ENCODE peak calls at places on chromosomes 11 and 22, in eight cellular contexts. One of them, this sample, is unnamed.

GRCh38 chr22:41996826-41997225 is 1.8 kb upstream of the WBP2NL start:
- DNase-seq in anterior cingulate cortex: no peak
- DNase-seq in activated CD8-positive, alpha-beta memory T cell treated with anti-CD3 and anti-CD28 coated beads, Interleukin-2, amount 10 ng/mL, durations not matched to agents 7 days and 5 days: no peak
- DNase-seq in HCEC 1CT: no peak
- DNase-seq in T-helper 9 cell: no peak
- DNase-seq in lung microvascular endothelial cell: no peak
- DNase-seq in stimulated activated CD4-positive, alpha-beta T cell treated with anti-CD3 and anti-CD28 coated beads, Interleukin-2, amount 100 ng/mL, for 24 hours: no peak
- DNase-seq in tibial artery: peak; percentile 48
- DNase-seq in this sample: no peak

GRCh38 chr22:50206599-50206998 is 5.8 kb downstream of the SELENOO start:
- DNase-seq in stimulated activated CD4-positive, alpha-beta T cell treated with anti-CD3 and anti-CD28 coated beads, Interleukin-2, amount 100 ng/mL, for 24 hours: no peak
- DNase-seq in lung microvascular endothelial cell: peak; percentile 29
- DNase-seq in anterior cingulate cortex: no peak
- DNase-seq in activated CD8-positive, alpha-beta memory T cell treated with anti-CD3 and anti-CD28 coated beads, Interleukin-2, amount 10 ng/mL, durations not matched to agents 7 days and 5 days: no peak
- DNase-seq in T-helper 9 cell: no peak
- DNase-seq in tibial artery: no peak
- DNase-seq in HCEC 1CT: no peak
- DNase-seq in this sample: no peak

GRCh38 chr11:12052676-12053605 is 44.5 kb upstream of the DKK3 start:
- DNase-seq in tibial artery: no peak
- DNase-seq in stimulated activated CD4-positive, alpha-beta T cell treated with anti-CD3 and anti-CD28 coated beads, Interleukin-2, amount 100 ng/mL, for 24 hours: no peak
- DNase-seq in activated CD8-positive, alpha-beta memory T cell treated with anti-CD3 and anti-CD28 coated beads, Interleukin-2, amount 10 ng/mL, durations not matched to agents 7 days and 5 days: peak; percentile 62
- DNase-seq in anterior cingulate cortex: no peak
- DNase-seq in T-helper 9 cell: no peak
- DNase-seq in HCEC 1CT: no peak
- DNase-seq in lung microvascular endothelial cell: no peak
- DNase-seq in this sample: no peak

GRCh38 chr11:35058318-35058717 is 80.7 kb upstream of the CD44 start:
- DNase-seq in T-helper 9 cell: no peak
- DNase-seq in anterior cingulate cortex: no peak
- DNase-seq in activated CD8-positive, alpha-beta memory T cell treated with anti-CD3 and anti-CD28 coated beads, Interleukin-2, amount 10 ng/mL, durations not matched to agents 7 days and 5 days: no peak
- DNase-seq in lung microvascular endothelial cell: no peak
- DNase-seq in stimulated activated CD4-positive, alpha-beta T cell treated with anti-CD3 and anti-CD28 coated beads, Interleukin-2, amount 100 ng/mL, for 24 hours: no peak
- DNase-seq in HCEC 1CT: no peak
- DNase-seq in tibial artery: no peak
- DNase-seq in this sample: no peak

GRCh38 chr11:68354181-68354872 is 41.9 kb downstream of the LRP5 start:
- DNase-seq in HCEC 1CT: peak; percentile 89
- DNase-seq in tibial artery: peak; percentile 97
- DNase-seq in lung microvascular endothelial cell: peak; percentile 79
- DNase-seq in activated CD8-positive, alpha-beta memory T cell treated with anti-CD3 and anti-CD28 coated beads, Interleukin-2, amount 10 ng/mL, durations not matched to agents 7 days and 5 days: no peak
- DNase-seq in T-helper 9 cell: no peak
- DNase-seq in anterior cingulate cortex: no peak
- DNase-seq in stimulated activated CD4-positive, alpha-beta T cell treated with anti-CD3 and anti-CD28 coated beads, Interleukin-2, amount 100 ng/mL, for 24 hours: no peak
- DNase-seq in this sample: peak; percentile 67

GRCh38 chr11:62400760-62401159 is 18.1 kb upstream of the SCGB1A1 start:
- DNase-seq in activated CD8-positive, alpha-beta memory T cell treated with anti-CD3 and anti-CD28 coated beads, Interleukin-2, amount 10 ng/mL, durations not matched to agents 7 days and 5 days: no peak
- DNase-seq in HCEC 1CT: peak; percentile 19
- DNase-seq in tibial artery: peak; percentile 93
- DNase-seq in lung microvascular endothelial cell: no peak
- DNase-seq in T-helper 9 cell: no peak
- DNase-seq in stimulated activated CD4-positive, alpha-beta T cell treated with anti-CD3 and anti-CD28 coated beads, Interleukin-2, amount 100 ng/mL, for 24 hours: no peak
- DNase-seq in anterior cingulate cortex: peak; percentile 50
- DNase-seq in this sample: no peak

GRCh38 chr11:19508166-19508565 is 204.5 kb upstream of the NAV2 start:
- DNase-seq in HCEC 1CT: peak; percentile 84
- DNase-seq in anterior cingulate cortex: no peak
- DNase-seq in T-helper 9 cell: no peak
- DNase-seq in lung microvascular endothelial cell: peak; percentile 31
- DNase-seq in tibial artery: no peak
- DNase-seq in activated CD8-positive, alpha-beta memory T cell treated with anti-CD3 and anti-CD28 coated beads, Interleukin-2, amount 10 ng/mL, durations not matched to agents 7 days and 5 days: no peak
- DNase-seq in stimulated activated CD4-positive, alpha-beta T cell treated with anti-CD3 and anti-CD28 coated beads, Interleukin-2, amount 100 ng/mL, for 24 hours: no peak
- DNase-seq in this sample: no peak

GRCh38 chr11:118670063-118670462 is 9.4 kb downstream of the TREH start:
- DNase-seq in anterior cingulate cortex: no peak
- DNase-seq in HCEC 1CT: no peak
- DNase-seq in tibial artery: peak; percentile 3
- DNase-seq in T-helper 9 cell: no peak
- DNase-seq in stimulated activated CD4-positive, alpha-beta T cell treated with anti-CD3 and anti-CD28 coated beads, Interleukin-2, amount 100 ng/mL, for 24 hours: no peak
- DNase-seq in lung microvascular endothelial cell: no peak
- DNase-seq in activated CD8-positive, alpha-beta memory T cell treated with anti-CD3 and anti-CD28 coated beads, Interleukin-2, amount 10 ng/mL, durations not matched to agents 7 days and 5 days: no peak
- DNase-seq in this sample: no peak

GRCh38 chr11:10941429-10941828 is 83.6 kb upstream of the ZBED5 start:
- DNase-seq in tibial artery: no peak
- DNase-seq in anterior cingulate cortex: no peak
- DNase-seq in lung microvascular endothelial cell: no peak
- DNase-seq in stimulated activated CD4-positive, alpha-beta T cell treated with anti-CD3 and anti-CD28 coated beads, Interleukin-2, amount 100 ng/mL, for 24 hours: no peak
- DNase-seq in T-helper 9 cell: no peak
- DNase-seq in activated CD8-positive, alpha-beta memory T cell treated with anti-CD3 and anti-CD28 coated beads, Interleukin-2, amount 10 ng/mL, durations not matched to agents 7 days and 5 days: no peak
- DNase-seq in HCEC 1CT: no peak
- DNase-seq in this sample: no peak

GRCh38 chr11:126140932-126141291 is 70.5 kb downstream of the RPUSD4 start:
- DNase-seq in T-helper 9 cell: no peak
- DNase-seq in lung microvascular endothelial cell: peak; percentile 52
- DNase-seq in HCEC 1CT: peak; percentile 41
- DNase-seq in stimulated activated CD4-positive, alpha-beta T cell treated with anti-CD3 and anti-CD28 coated beads, Interleukin-2, amount 100 ng/mL, for 24 hours: no peak
- DNase-seq in tibial artery: no peak
- DNase-seq in anterior cingulate cortex: no peak
- DNase-seq in activated CD8-positive, alpha-beta memory T cell treated with anti-CD3 and anti-CD28 coated beads, Interleukin-2, amount 10 ng/mL, durations not matched to agents 7 days and 5 days: no peak
- DNase-seq in this sample: no peak

GRCh38 chr11:111777094-111778046 is 11.2 kb upstream of the PPP2R1B start:
- DNase-seq in anterior cingulate cortex: no peak
- DNase-seq in lung microvascular endothelial cell: peak; percentile 83
- DNase-seq in activated CD8-positive, alpha-beta memory T cell treated with anti-CD3 and anti-CD28 coated beads, Interleukin-2, amount 10 ng/mL, durations not matched to agents 7 days and 5 days: peak; percentile 45
- DNase-seq in HCEC 1CT: peak; percentile 70
- DNase-seq in T-helper 9 cell: no peak
- DNase-seq in tibial artery: no peak
- DNase-seq in stimulated activated CD4-positive, alpha-beta T cell treated with anti-CD3 and anti-CD28 coated beads, Interleukin-2, amount 100 ng/mL, for 24 hours: no peak
- DNase-seq in this sample: peak; percentile 33

GRCh38 chr22:39266398-39267030 is 21.7 kb upstream of the PDGFB start:
- DNase-seq in anterior cingulate cortex: no peak
- DNase-seq in HCEC 1CT: peak; percentile 91
- DNase-seq in lung microvascular endothelial cell: no peak
- DNase-seq in activated CD8-positive, alpha-beta memory T cell treated with anti-CD3 and anti-CD28 coated beads, Interleukin-2, amount 10 ng/mL, durations not matched to agents 7 days and 5 days: peak; percentile 49
- DNase-seq in T-helper 9 cell: no peak
- DNase-seq in stimulated activated CD4-positive, alpha-beta T cell treated with anti-CD3 and anti-CD28 coated beads, Interleukin-2, amount 100 ng/mL, for 24 hours: no peak
- DNase-seq in tibial artery: no peak
- DNase-seq in this sample: no peak

GRCh38 chr11:112096194-112096593 is 9.5 kb downstream of the SDHD start:
- DNase-seq in T-helper 9 cell: no peak
- DNase-seq in HCEC 1CT: no peak
- DNase-seq in lung microvascular endothelial cell: no peak
- DNase-seq in anterior cingulate cortex: no peak
- DNase-seq in activated CD8-positive, alpha-beta memory T cell treated with anti-CD3 and anti-CD28 coated beads, Interleukin-2, amount 10 ng/mL, durations not matched to agents 7 days and 5 days: no peak
- DNase-seq in tibial artery: no peak
- DNase-seq in stimulated activated CD4-positive, alpha-beta T cell treated with anti-CD3 and anti-CD28 coated beads, Interleukin-2, amount 100 ng/mL, for 24 hours: no peak
- DNase-seq in this sample: no peak

GRCh38 chr22:35380537-35381423 is at the start of gene HMOX1:
- DNase-seq in activated CD8-positive, alpha-beta memory T cell treated with anti-CD3 and anti-CD28 coated beads, Interleukin-2, amount 10 ng/mL, durations not matched to agents 7 days and 5 days: peak; percentile 79
- DNase-seq in stimulated activated CD4-positive, alpha-beta T cell treated with anti-CD3 and anti-CD28 coated beads, Interleukin-2, amount 100 ng/mL, for 24 hours: peak; percentile 47
- DNase-seq in anterior cingulate cortex: peak; percentile 75
- DNase-seq in T-helper 9 cell: peak; percentile 27
- DNase-seq in lung microvascular endothelial cell: peak; percentile 92
- DNase-seq in HCEC 1CT: peak; percentile 85
- DNase-seq in tibial artery: peak; percentile 98
- DNase-seq in this sample: peak; percentile 60

GRCh38 chr11:48900131-48900800 is 83.4 kb downstream of the TRIM51G start:
- DNase-seq in T-helper 9 cell: no peak
- DNase-seq in lung microvascular endothelial cell: no peak
- DNase-seq in HCEC 1CT: no peak
- DNase-seq in stimulated activated CD4-positive, alpha-beta T cell treated with anti-CD3 and anti-CD28 coated beads, Interleukin-2, amount 100 ng/mL, for 24 hours: no peak
- DNase-seq in anterior cingulate cortex: no peak
- DNase-seq in activated CD8-positive, alpha-beta memory T cell treated with anti-CD3 and anti-CD28 coated beads, Interleukin-2, amount 10 ng/mL, durations not matched to agents 7 days and 5 days: no peak
- DNase-seq in tibial artery: peak; percentile 48
- DNase-seq in this sample: no peak

GRCh38 chr11:74770456-74770855 is 21.8 kb downstream of the RNF169 start:
- DNase-seq in lung microvascular endothelial cell: peak; percentile 74
- DNase-seq in anterior cingulate cortex: no peak
- DNase-seq in HCEC 1CT: no peak
- DNase-seq in stimulated activated CD4-positive, alpha-beta T cell treated with anti-CD3 and anti-CD28 coated beads, Interleukin-2, amount 100 ng/mL, for 24 hours: no peak
- DNase-seq in tibial artery: no peak
- DNase-seq in activated CD8-positive, alpha-beta memory T cell treated with anti-CD3 and anti-CD28 coated beads, Interleukin-2, amount 10 ng/mL, durations not matched to agents 7 days and 5 days: no peak
- DNase-seq in T-helper 9 cell: no peak
- DNase-seq in this sample: peak; percentile 71

GRCh38 chr11:128472128-128473110 is 114.9 kb downstream of the ETS1 start:
- DNase-seq in lung microvascular endothelial cell: peak; percentile 59
- DNase-seq in HCEC 1CT: no peak
- DNase-seq in anterior cingulate cortex: no peak
- DNase-seq in T-helper 9 cell: no peak
- DNase-seq in stimulated activated CD4-positive, alpha-beta T cell treated with anti-CD3 and anti-CD28 coated beads, Interleukin-2, amount 100 ng/mL, for 24 hours: peak; percentile 74
- DNase-seq in tibial artery: no peak
- DNase-seq in activated CD8-positive, alpha-beta memory T cell treated with anti-CD3 and anti-CD28 coated beads, Interleukin-2, amount 10 ng/mL, durations not matched to agents 7 days and 5 days: peak; percentile 71
- DNase-seq in this sample: no peak

GRCh38 chr11:107591446-107592236 is 694 bp downstream of the ELMOD1 start:
- DNase-seq in stimulated activated CD4-positive, alpha-beta T cell treated with anti-CD3 and anti-CD28 coated beads, Interleukin-2, amount 100 ng/mL, for 24 hours: peak; percentile 46
- DNase-seq in anterior cingulate cortex: no peak
- DNase-seq in lung microvascular endothelial cell: no peak
- DNase-seq in activated CD8-positive, alpha-beta memory T cell treated with anti-CD3 and anti-CD28 coated beads, Interleukin-2, amount 10 ng/mL, durations not matched to agents 7 days and 5 days: peak; percentile 50
- DNase-seq in HCEC 1CT: peak; percentile 43
- DNase-seq in tibial artery: no peak
- DNase-seq in T-helper 9 cell: no peak
- DNase-seq in this sample: no peak

GRCh38 chr22:31278643-31279326 is 13.5 kb downstream of the PIK3IP1 start:
- DNase-seq in lung microvascular endothelial cell: no peak
- DNase-seq in stimulated activated CD4-positive, alpha-beta T cell treated with anti-CD3 and anti-CD28 coated beads, Interleukin-2, amount 100 ng/mL, for 24 hours: no peak
- DNase-seq in activated CD8-positive, alpha-beta memory T cell treated with anti-CD3 and anti-CD28 coated beads, Interleukin-2, amount 10 ng/mL, durations not matched to agents 7 days and 5 days: no peak
- DNase-seq in anterior cingulate cortex: no peak
- DNase-seq in HCEC 1CT: no peak
- DNase-seq in tibial artery: no peak
- DNase-seq in T-helper 9 cell: peak; percentile 29
- DNase-seq in this sample: no peak

GRCh38 chr11:46808804-46809431 is 37.2 kb downstream of the CKAP5 start:
- DNase-seq in anterior cingulate cortex: no peak
- DNase-seq in HCEC 1CT: peak; percentile 36
- DNase-seq in tibial artery: no peak
- DNase-seq in lung microvascular endothelial cell: peak; percentile 72
- DNase-seq in activated CD8-positive, alpha-beta memory T cell treated with anti-CD3 and anti-CD28 coated beads, Interleukin-2, amount 10 ng/mL, durations not matched to agents 7 days and 5 days: no peak
- DNase-seq in T-helper 9 cell: no peak
- DNase-seq in stimulated activated CD4-positive, alpha-beta T cell treated with anti-CD3 and anti-CD28 coated beads, Interleukin-2, amount 100 ng/mL, for 24 hours: no peak
- DNase-seq in this sample: no peak

GRCh38 chr11:118009821-118010737 is 23.9 kb downstream of the IL10RA start:
- DNase-seq in stimulated activated CD4-positive, alpha-beta T cell treated with anti-CD3 and anti-CD28 coated beads, Interleukin-2, amount 100 ng/mL, for 24 hours: no peak
- DNase-seq in activated CD8-positive, alpha-beta memory T cell treated with anti-CD3 and anti-CD28 coated beads, Interleukin-2, amount 10 ng/mL, durations not matched to agents 7 days and 5 days: no peak
- DNase-seq in tibial artery: no peak
- DNase-seq in anterior cingulate cortex: no peak
- DNase-seq in HCEC 1CT: no peak
- DNase-seq in T-helper 9 cell: no peak
- DNase-seq in lung microvascular endothelial cell: no peak
- DNase-seq in this sample: no peak

GRCh38 chr11:119284344-119285157 is 32.4 kb downstream of the MCAM start:
- DNase-seq in HCEC 1CT: peak; percentile 49
- DNase-seq in anterior cingulate cortex: no peak
- DNase-seq in T-helper 9 cell: no peak
- DNase-seq in activated CD8-positive, alpha-beta memory T cell treated with anti-CD3 and anti-CD28 coated beads, Interleukin-2, amount 10 ng/mL, durations not matched to agents 7 days and 5 days: no peak
- DNase-seq in tibial artery: no peak
- DNase-seq in lung microvascular endothelial cell: peak; percentile 49
- DNase-seq in stimulated activated CD4-positive, alpha-beta T cell treated with anti-CD3 and anti-CD28 coated beads, Interleukin-2, amount 100 ng/mL, for 24 hours: no peak
- DNase-seq in this sample: no peak

GRCh38 chr11:47992959-47993820 is 12.8 kb downstream of the PTPRJ start:
- DNase-seq in anterior cingulate cortex: no peak
- DNase-seq in HCEC 1CT: peak; percentile 91
- DNase-seq in stimulated activated CD4-positive, alpha-beta T cell treated with anti-CD3 and anti-CD28 coated beads, Interleukin-2, amount 100 ng/mL, for 24 hours: no peak
- DNase-seq in T-helper 9 cell: no peak
- DNase-seq in tibial artery: no peak
- DNase-seq in lung microvascular endothelial cell: peak; percentile 63
- DNase-seq in activated CD8-positive, alpha-beta memory T cell treated with anti-CD3 and anti-CD28 coated beads, Interleukin-2, amount 10 ng/mL, durations not matched to agents 7 days and 5 days: no peak
- DNase-seq in this sample: no peak

GRCh38 chr22:23180301-23180892 is at the start of gene BCR:
- DNase-seq in lung microvascular endothelial cell: peak; percentile 82
- DNase-seq in T-helper 9 cell: peak; percentile 58
- DNase-seq in tibial artery: peak; percentile 89
- DNase-seq in anterior cingulate cortex: peak; percentile 52
- DNase-seq in activated CD8-positive, alpha-beta memory T cell treated with anti-CD3 and anti-CD28 coated beads, Interleukin-2, amount 10 ng/mL, durations not matched to agents 7 days and 5 days: peak; percentile 59
- DNase-seq in stimulated activated CD4-positive, alpha-beta T cell treated with anti-CD3 and anti-CD28 coated beads, Interleukin-2, amount 100 ng/mL, for 24 hours: peak; percentile 64
- DNase-seq in HCEC 1CT: peak; percentile 61
- DNase-seq in this sample: no peak

GRCh38 chr22:38923463-38924196 is 33.8 kb upstream of the APOBEC3A start:
- DNase-seq in anterior cingulate cortex: peak; percentile 80
- DNase-seq in stimulated activated CD4-positive, alpha-beta T cell treated with anti-CD3 and anti-CD28 coated beads, Interleukin-2, amount 100 ng/mL, for 24 hours: no peak
- DNase-seq in T-helper 9 cell: no peak
- DNase-seq in tibial artery: peak; percentile 93
- DNase-seq in HCEC 1CT: peak; percentile 84
- DNase-seq in lung microvascular endothelial cell: peak; percentile 59
- DNase-seq in activated CD8-positive, alpha-beta memory T cell treated with anti-CD3 and anti-CD28 coated beads, Interleukin-2, amount 10 ng/mL, durations not matched to agents 7 days and 5 days: no peak
- DNase-seq in this sample: peak; percentile 32

GRCh38 chr11:72129381-72129780 is 6.1 kb upstream of the FOLR3 start:
- DNase-seq in tibial artery: no peak
- DNase-seq in lung microvascular endothelial cell: no peak
- DNase-seq in T-helper 9 cell: no peak
- DNase-seq in activated CD8-positive, alpha-beta memory T cell treated with anti-CD3 and anti-CD28 coated beads, Interleukin-2, amount 10 ng/mL, durations not matched to agents 7 days and 5 days: no peak
- DNase-seq in stimulated activated CD4-positive, alpha-beta T cell treated with anti-CD3 and anti-CD28 coated beads, Interleukin-2, amount 100 ng/mL, for 24 hours: no peak
- DNase-seq in anterior cingulate cortex: no peak
- DNase-seq in HCEC 1CT: no peak
- DNase-seq in this sample: no peak

GRCh38 chr11:13963949-13964770 is 1.6 kb downstream of the SPON1 start:
- DNase-seq in lung microvascular endothelial cell: no peak
- DNase-seq in T-helper 9 cell: no peak
- DNase-seq in HCEC 1CT: no peak
- DNase-seq in stimulated activated CD4-positive, alpha-beta T cell treated with anti-CD3 and anti-CD28 coated beads, Interleukin-2, amount 100 ng/mL, for 24 hours: peak; percentile 19
- DNase-seq in anterior cingulate cortex: peak; percentile 24
- DNase-seq in tibial artery: peak; percentile 67
- DNase-seq in activated CD8-positive, alpha-beta memory T cell treated with anti-CD3 and anti-CD28 coated beads, Interleukin-2, amount 10 ng/mL, durations not matched to agents 7 days and 5 days: no peak
- DNase-seq in this sample: no peak

This sample was measured in pulmonary artery endothelial cell.